ENCODE peak calls at places on chromosomes 7 and 10, in seven cellular contexts. I, Y, O, H, S, C and T are unnamed samples.

GRCh38 chr7:35968140-35968940 is 167.5 kb downstream of the SEPTIN7 start:
- DNase-seq in Y (no peak), I (no peak), C (no peak), O (no peak), S (no peak), H (no peak), T (no peak)

GRCh38 chr10:102620138-102620591 is 24.1 kb upstream of the TRIM8 start:
- DNase-seq in O (no peak), H (no peak), C (no peak), S (no peak), I (no peak), Y (no peak), T (no peak)

GRCh38 chr10:30392564-30392990 is 41.4 kb upstream of the MAP3K8 start:
- DNase-seq in Y (peak), C (peak), I (peak), O (peak), S (no peak), H (peak), T (no peak)

GRCh38 chr10:28470873-28471704 is 61.8 kb upstream of the WAC start:
- DNase-seq in I (no peak), S (peak), O (no peak), H (no peak), Y (no peak), C (no peak), T (no peak)

GRCh38 chr7:8178353-8178752 is 83.6 kb downstream of the ICA1 start:
- DNase-seq in H (no peak), O (no peak), S (no peak), C (no peak), Y (no peak), I (no peak), T (no peak)

GRCh38 chr10:17649836-17650235 is 5.9 kb downstream of the STAM start:
- DNase-seq in O (no peak), H (no peak), S (peak), Y (peak), C (no peak), I (no peak), T (no peak)

GRCh38 chr10:125027889-125028288 is 86.0 kb downstream of the ZRANB1 start:
- DNase-seq in H (no peak), O (no peak), S (no peak), I (no peak), Y (no peak), C (peak), T (no peak)

GRCh38 chr7:104536956-104537355 is 208.6 kb downstream of the LHFPL3 start:
- DNase-seq in O (no peak), Y (no peak), C (no peak), S (no peak), H (no peak), I (no peak), T (no peak)

GRCh38 chr7:84218681-84219080 is 24.1 kb upstream of the SEMA3A start:
- DNase-seq in O (no peak), S (no peak), C (no peak), I (peak), H (no peak), Y (peak), T (no peak)

GRCh38 chr10:120998251-120998650 is 147.1 kb downstream of the WDR11 start:
- DNase-seq in S (no peak), Y (no peak), O (no peak), I (no peak), C (no peak), H (no peak), T (no peak)

DNA sequence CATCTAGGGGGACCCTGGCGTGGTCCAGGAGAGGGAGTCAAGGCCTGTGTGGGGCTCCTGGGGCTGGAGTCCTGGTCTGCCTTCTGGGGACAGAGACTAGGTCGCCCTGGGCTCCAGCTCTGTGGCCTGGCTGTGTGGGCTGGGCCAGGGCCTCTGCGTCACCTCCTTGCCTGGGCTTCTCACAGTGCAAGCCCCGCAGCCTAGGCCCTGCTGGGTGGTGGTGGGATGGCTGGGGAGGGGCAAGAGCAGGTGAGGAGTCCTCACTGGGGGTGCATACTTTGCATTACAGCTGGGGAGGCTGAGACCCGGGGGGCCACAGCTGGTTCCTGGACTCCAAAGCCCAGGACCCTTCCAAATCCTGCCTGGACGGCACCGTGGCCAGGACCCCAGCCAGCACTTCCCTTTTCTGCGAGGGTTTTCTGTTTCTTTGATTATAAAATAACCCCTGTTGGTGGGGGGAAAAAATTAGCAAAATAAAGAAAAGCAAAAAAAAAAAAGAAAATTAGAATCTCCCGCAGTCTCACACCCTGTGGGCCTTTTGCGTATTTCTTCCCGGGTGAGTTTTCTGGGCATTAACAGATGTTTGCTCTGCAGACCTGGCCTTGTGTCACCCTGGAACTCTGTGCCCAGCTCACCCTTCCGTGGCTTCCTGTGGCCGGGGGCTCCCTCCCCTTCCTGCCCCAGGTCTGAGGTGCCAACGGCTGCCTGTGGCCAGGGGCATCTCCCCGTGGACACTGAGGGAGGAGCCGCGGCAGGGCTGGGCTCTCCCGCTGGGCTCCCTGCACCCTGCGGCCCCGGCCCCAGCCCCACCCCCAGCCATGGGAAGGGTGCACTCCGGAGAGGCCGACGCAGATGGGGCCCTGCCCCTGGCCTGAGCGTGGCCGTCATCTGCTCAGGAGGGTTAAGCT is 23.7 kb downstream of the PWWP2B start:
- DNase-seq in O (peak), C (no peak), Y (peak), I (peak), S (no peak), H (no peak), T (no peak)
- H3K4me3 ChIP-seq in O (no peak), C (no peak), Y (no peak), I (no peak), S (no peak), H (no peak), T (no peak)

DNA sequence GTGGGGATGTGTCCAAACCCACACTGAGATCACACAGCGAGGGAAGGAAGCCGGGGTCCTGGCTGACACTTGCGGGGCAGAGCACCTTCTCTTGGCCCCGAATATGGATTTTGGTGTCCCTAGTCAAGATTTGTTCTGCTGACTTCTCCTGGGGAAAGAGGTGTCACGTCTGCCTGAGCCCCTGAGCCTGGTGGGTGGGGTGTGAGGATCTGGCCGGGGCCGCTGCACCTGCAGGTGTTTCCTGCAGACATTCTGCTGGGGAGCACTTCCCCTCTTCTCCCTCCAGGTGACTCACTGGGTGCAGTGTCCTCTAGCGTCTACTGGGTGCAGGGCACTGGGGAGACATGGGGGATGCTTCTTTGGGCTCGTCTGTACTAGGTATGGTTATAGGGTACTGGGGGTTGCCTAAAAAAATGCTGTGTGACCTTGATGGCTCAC is 99.2 kb downstream of the GRK5 start:
- DNase-seq in Y (no peak), S (no peak), C (no peak), O (no peak), H (peak), I (no peak), T (no peak)
- H3K4me3 ChIP-seq in Y (no peak), S (no peak), C (no peak), O (no peak), H (peak), I (no peak), T (no peak)

GRCh38 chr10:56104487-56104886 is 256.6 kb downstream of the ZWINT start:
- DNase-seq in S (no peak), C (no peak), Y (no peak), O (no peak), I (no peak), H (no peak), T (no peak)
- H3K4me3 ChIP-seq in S (no peak), C (no peak), Y (no peak), O (no peak), I (no peak), H (no peak), T (no peak)

GRCh38 chr10:71090330-71090729 is 122.0 kb upstream of the UNC5B start:
- DNase-seq in H (no peak), S (no peak), Y (no peak), O (no peak), I (peak), C (no peak), T (no peak)
- H3K4me3 ChIP-seq in H (no peak), S (no peak), Y (no peak), O (no peak), I (no peak), C (no peak), T (no peak)

GRCh38 chr7:47576031-47576908 is 5.6 kb downstream of the TNS3 start:
- DNase-seq in H (no peak), S (no peak), C (peak), O (peak), I (peak), Y (peak), T (no peak)

GRCh38 chr7:47574473-47575328 is 7.2 kb downstream of the TNS3 start:
- DNase-seq in S (no peak), H (no peak), I (peak), C (no peak), Y (no peak), O (no peak), T (no peak)

GRCh38 chr7:47572101-47572460 is 9.8 kb downstream of the TNS3 start:
- DNase-seq in C (no peak), S (no peak), I (peak), H (no peak), Y (no peak), O (no peak), T (no peak)

GRCh38 chr7:47572939-47573757 is 8.8 kb downstream of the TNS3 start:
- DNase-seq in Y (no peak), H (no peak), I (no peak), C (no peak), O (peak), S (no peak), T (no peak)

GRCh38 chr7:47573758-47574472 is 8.0 kb downstream of the TNS3 start:
- DNase-seq in Y (peak), H (no peak), I (peak), S (peak), C (no peak), O (peak), T (peak)
- H3K4me3 ChIP-seq in Y (no peak), H (no peak), I (no peak), S (no peak), C (no peak), O (no peak), T (peak)

DNA sequence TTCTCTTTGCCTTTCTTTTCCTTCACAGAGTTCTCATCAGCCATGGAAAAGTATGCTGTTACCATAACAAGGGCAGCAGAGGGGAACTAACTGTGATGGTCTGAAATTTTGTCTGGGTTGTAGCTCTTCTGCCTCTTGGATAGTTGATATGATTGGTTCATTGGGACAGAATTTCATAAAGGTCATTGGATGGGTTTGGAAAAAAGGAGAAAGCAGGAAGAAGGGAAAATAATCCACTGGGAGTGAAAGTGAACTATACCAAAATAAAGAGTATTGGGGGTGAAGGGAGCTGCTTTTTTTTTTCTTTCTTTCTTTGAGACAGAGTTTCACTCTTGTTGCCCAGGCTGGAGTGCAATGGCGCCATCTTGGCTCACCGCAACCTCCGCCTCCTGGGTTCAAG is 5.8 kb downstream of the EIF4EBP2 start:
- DNase-seq in C (no peak), S (no peak), I (no peak), O (no peak), H (no peak), Y (no peak), T (no peak)
- H3K4me3 ChIP-seq in C (no peak), S (no peak), I (no peak), O (no peak), H (no peak), Y (no peak), T (no peak)

DNA sequence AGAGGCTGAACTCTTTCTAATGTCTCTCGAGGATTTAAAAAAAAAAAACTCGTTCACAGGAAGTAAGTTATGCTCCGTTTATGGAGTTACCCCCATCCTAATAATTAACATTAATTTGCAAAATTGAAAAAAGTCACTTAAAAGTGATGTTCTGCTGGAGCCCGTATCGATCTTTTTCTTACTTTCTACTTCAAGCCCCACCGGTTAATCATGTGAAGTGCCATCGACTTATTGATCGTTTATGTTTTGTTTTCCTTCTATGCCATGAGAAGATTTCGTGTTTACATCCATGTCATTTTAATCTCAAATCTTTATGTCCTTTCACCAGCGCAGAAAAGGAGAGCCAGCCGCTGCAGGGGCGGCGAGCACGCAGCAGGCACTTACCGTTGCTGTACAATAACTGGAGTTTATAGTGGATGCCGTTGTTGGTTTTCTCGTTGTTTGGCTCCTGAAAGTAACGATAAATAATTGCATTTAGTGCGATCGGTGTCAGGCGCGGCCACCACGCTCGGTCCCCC is 1.5 kb downstream of the EBF3 start:
- DNase-seq in Y (no peak), S (no peak), C (no peak), H (no peak), I (no peak), O (no peak), T (no peak)
- H3K4me3 ChIP-seq in Y (no peak), S (peak), C (peak), H (no peak), I (peak), O (no peak), T (peak)

GRCh38 chr10:119653209-119653608 is 2.0 kb downstream of the BAG3 start:
- DNase-seq in O (no peak), C (no peak), H (no peak), Y (no peak), S (no peak), I (no peak), T (no peak)
- H3K4me3 ChIP-seq in O (no peak), C (peak), H (peak), Y (peak), S (peak), I (peak), T (peak)

GRCh38 chr10:100642295-100642994 is 102.9 kb upstream of the PAX2 start:
- DNase-seq in C (peak), O (no peak), Y (no peak), H (no peak), S (no peak), I (no peak), T (no peak)
- H3K4me3 ChIP-seq in C (no peak), O (no peak), Y (no peak), H (no peak), S (no peak), I (no peak), T (no peak)

GRCh38 chr10:60570941-60571340 is 181.3 kb upstream of the ANK3 start:
- DNase-seq in I (no peak), O (no peak), C (no peak), H (no peak), Y (no peak), S (no peak), T (no peak)
- H3K4me3 ChIP-seq in I (no peak), O (no peak), C (no peak), H (no peak), Y (no peak), S (no peak), T (no peak)